ENCODE peak calls at places on chromosome 18, in four cellular contexts. G, W, Y and L are unnamed samples.

GRCh38 chr18:70322928-70323327 is 34.1 kb downstream of the SOCS6 start:
- DNase-seq in Y (peak; percentile 5), G (no peak), W (no peak), L (no peak)

GRCh38 chr18:62523631-62524442 is 1.0 kb downstream of the ZCCHC2 start:
- DNase-seq in G (peak; percentile 53), Y (peak; percentile 64), W (no peak), L (peak; percentile 58)

GRCh38 chr18:6044773-6045172 is 149.5 kb upstream of the TMEM200C start:
- DNase-seq in Y (no peak), W (no peak), G (no peak), L (no peak)

GRCh38 chr18:30522288-30522929 is 520.1 kb downstream of the DSC3 start:
- DNase-seq in Y (no peak), W (no peak), G (no peak), L (no peak)

GRCh38 chr18:28794459-28795245 is 617.7 kb upstream of the CDH2 start:
- DNase-seq in G (peak; percentile 93), Y (no peak), W (no peak), L (no peak)

GRCh38 chr18:45066868-45067267 is 386.2 kb downstream of the SETBP1 start:
- DNase-seq in G (no peak), W (no peak), Y (no peak), L (no peak)

GRCh38 chr18:54606835-54607212 is 15.8 kb downstream of the DYNAP start:
- DNase-seq in G (no peak), Y (no peak), W (no peak), L (no peak)

GRCh38 chr18:45802814-45803492 is 22.5 kb upstream of the SIGLEC15 start:
- DNase-seq in G (peak; percentile 94), Y (no peak), W (no peak), L (no peak)

GRCh38 chr18:62452280-62452824 is 70.5 kb upstream of the ZCCHC2 start:
- DNase-seq in Y (no peak), G (no peak), W (no peak), L (no peak)

GRCh38 chr18:48348739-48349138 is 60.4 kb downstream of the ZBTB7C start:
- DNase-seq in G (no peak), Y (no peak), W (no peak), L (no peak)

GRCh38 chr18:7000484-7001096 is 117.0 kb downstream of the LAMA1 start:
- DNase-seq in G (peak; percentile 9), W (no peak), Y (peak; percentile 4), L (no peak)

GRCh38 chr18:63253428-63254372 is 65.9 kb downstream of the BCL2 start:
- DNase-seq in W (no peak), Y (no peak), G (no peak), L (peak; percentile 10)

GRCh38 chr18:68083131-68083530 is 566.6 kb upstream of the DSEL start:
- DNase-seq in G (peak; percentile 65), W (no peak), Y (peak; percentile 45), L (no peak)

GRCh38 chr18:11454021-11454420 is 155.4 kb upstream of the SLC35G4 start:
- DNase-seq in G (no peak), Y (no peak), W (no peak), L (no peak)

GRCh38 chr18:59070181-59070912 is 69.3 kb upstream of the SEC11C start:
- DNase-seq in Y (peak; percentile 94), W (peak; percentile 81), G (peak; percentile 78), L (peak; percentile 95)

GRCh38 chr18:21191596-21192307 is 50.3 kb upstream of the GREB1L start:
- DNase-seq in G (peak; percentile 24), Y (peak; percentile 72), W (no peak), L (peak; percentile 70)

GRCh38 chr18:34115409-34116081 is 109.2 kb downstream of the NOL4 start:
- DNase-seq in G (no peak), W (no peak), Y (no peak), L (no peak)

GRCh38 chr18:25171334-25171733 is 180.6 kb downstream of the ZNF521 start:
- DNase-seq in G (no peak), W (no peak), Y (no peak), L (peak; percentile 18)
- H3K27me3 ChIP-seq in G (no peaks in the 10 kb centered on the region), W (no peaks in the 10 kb centered on the region), Y (no peaks in the 10 kb centered on the region), L (no peaks in the 10 kb centered on the region)

GRCh38 chr18:55663891-55664290 is 75.9 kb upstream of the TCF4 start:
- DNase-seq in Y (no peak), G (no peak), W (no peak), L (no peak)
- H3K9me3 ChIP-seq in Y (no peaks in the 10 kb centered on the region), G (no peaks in the 10 kb centered on the region), W (no peaks in the 10 kb centered on the region), L (no peaks in the 10 kb centered on the region)

GRCh38 chr18:41887100-41887499 is 67.9 kb upstream of the PIK3C3 start:
- DNase-seq in G (no peak), W (no peak), Y (no peak), L (no peak)
- H3K27me3 ChIP-seq in G (no peaks in the 10 kb centered on the region), W (no peaks in the 10 kb centered on the region), Y (no peaks in the 10 kb centered on the region), L (no peaks in the 10 kb centered on the region)

DNA sequence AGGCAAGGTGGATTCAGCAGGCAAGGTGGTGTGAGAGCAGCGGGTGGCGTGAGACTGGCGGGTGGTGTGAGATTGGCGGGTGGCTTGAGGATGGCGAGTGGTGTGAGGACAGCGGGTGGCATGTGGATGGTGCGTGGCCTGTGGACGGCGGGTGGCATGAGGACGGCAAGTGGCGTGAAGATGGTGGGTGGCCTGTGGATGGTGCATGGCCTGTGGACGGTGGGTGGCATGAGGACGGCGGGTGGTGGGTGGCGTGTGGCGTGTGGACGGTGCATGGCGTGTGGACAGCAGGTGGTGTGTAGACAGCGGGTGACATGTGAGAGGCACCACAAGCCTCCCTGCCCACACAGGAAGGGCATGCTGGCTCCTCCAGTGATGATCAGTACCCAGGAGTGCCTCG is 186.9 kb upstream of the SALL3 start:
- DNase-seq in W (no peak), Y (no peak), G (no peak), L (no peak)
- H3K9me3 ChIP-seq in W (no peaks in the 10 kb centered on the region), Y (no peaks in the 10 kb centered on the region), G (peaks cover 19% of the 10 kb centered on the region), L (no peaks in the 10 kb centered on the region)

DNA sequence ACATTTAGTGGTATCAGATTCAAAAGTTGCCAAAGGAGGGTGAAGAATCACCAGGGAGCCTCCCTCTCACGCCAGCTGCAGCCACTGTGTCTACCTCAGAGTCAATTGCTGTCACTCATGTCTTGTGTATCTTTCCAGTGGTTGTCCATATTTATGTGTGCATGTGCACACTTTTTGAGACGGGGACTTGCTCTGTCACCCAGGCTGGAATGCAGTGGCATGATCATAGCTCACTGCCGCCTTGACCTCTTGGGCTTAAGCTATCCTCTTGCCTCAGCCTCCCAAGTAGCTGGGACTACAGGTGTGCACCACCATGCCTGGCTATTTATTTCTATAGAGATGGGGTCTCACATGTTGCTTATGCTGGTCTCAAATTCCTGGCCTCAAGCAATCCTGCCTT is 4.0 kb downstream of the MOCOS start:
- DNase-seq in W (no peak), G (no peak), Y (no peak), L (no peak)
- H3K27me3 ChIP-seq in W (peaks cover 34% of the 10 kb centered on the region), G (peaks cover 10% of the 10 kb centered on the region), Y (peaks cover 22% of the 10 kb centered on the region), L (no peaks in the 10 kb centered on the region)

DNA sequence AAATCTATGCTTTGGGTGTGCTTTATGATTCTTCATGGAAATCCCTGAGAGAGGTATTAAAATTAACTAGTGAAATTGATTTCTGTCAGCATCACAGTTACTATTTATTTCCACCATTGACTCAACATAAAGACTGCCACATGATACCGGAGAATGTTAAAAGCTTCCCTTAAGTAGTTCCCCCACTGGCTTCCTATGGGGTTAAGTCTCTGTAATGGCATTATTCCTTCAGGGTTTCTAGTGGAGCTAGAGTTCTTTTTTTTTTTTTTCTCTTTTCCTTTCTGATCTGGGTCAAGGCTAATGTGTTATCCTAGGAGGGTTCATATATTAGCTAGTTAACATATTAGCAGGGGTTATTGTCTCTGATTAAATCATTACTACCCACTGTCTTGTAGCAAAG is 1919.1 kb upstream of the PIK3C3 start:
- DNase-seq in Y (peak; percentile 64), G (no peak), W (no peak), L (no peak)
- H3K9me3 ChIP-seq in Y (no peaks in the 10 kb centered on the region), G (no peaks in the 10 kb centered on the region), W (no peaks in the 10 kb centered on the region), L (no peaks in the 10 kb centered on the region)

DNA sequence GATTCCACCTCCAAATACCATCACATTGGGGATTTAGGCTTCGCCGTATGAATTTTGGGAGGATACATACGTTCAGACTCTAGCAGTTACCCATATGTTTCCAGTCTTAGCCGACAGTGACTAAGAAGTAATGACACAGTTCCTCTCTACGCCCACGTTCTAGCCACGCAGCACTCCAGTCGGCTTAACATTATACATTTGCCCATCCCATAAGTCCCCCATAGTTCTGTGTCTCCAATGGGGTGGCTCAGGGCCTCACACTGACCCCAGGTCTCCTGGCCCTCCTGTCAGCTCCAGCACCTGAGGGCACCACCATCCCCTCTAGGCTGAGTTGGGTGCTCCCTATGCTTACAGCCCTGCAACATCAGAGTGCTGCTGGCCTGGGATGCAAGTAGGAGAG is 18.4 kb upstream of the CNDP2 start:
- DNase-seq in W (no peak), Y (no peak), G (no peak), L (no peak)
- H3K27me3 ChIP-seq in W (no peaks in the 10 kb centered on the region), Y (peaks cover under 1% of the 10 kb centered on the region), G (no peaks in the 10 kb centered on the region), L (no peaks in the 10 kb centered on the region)

GRCh38 chr18:35311506-35311905 is 21.5 kb upstream of the ZSCAN30 start:
- DNase-seq in Y (no peak), W (no peak), G (peak; percentile 26), L (no peak)
- H3K9me3 ChIP-seq in Y (peaks cover 63% of the 10 kb centered on the region), W (peaks cover 40% of the 10 kb centered on the region), G (peaks cover 19% of the 10 kb centered on the region), L (peaks cover 6% of the 10 kb centered on the region)